ENCODE peak calls at places on chromosomes 2 and 18, in eight cellular contexts. U is lung, M is PC-9, G is uterus, I is OCI-LY7, O is tibial nerve, W is adrenal gland, V is A549. K is an unnamed sample.

GRCh38 chr2:62423883-62424458 is 82.0 kb downstream of the TMEM17 start:
- DNase-seq in U (no peak), M (no peak), G (no peak), I (no peak), O (no peak), W (peak; percentile 54), V (no peak), K (no peak)

GRCh38 chr2:232367016-232367415 is 11.5 kb upstream of the ALPP start:
- DNase-seq in U (no peak), M (no peak), G (no peak), I (no peak), O (no peak), W (no peak), V (no peak), K (no peak)

GRCh38 chr18:74724186-74724585 is 126.5 kb downstream of the ZNF407 start:
- DNase-seq in U (no peak), M (no peak), G (no peak), I (no peak), O (no peak), W (no peak), V (no peak), K (peak; percentile 79)

GRCh38 chr2:149225446-149225845 is 104.9 kb upstream of the LYPD6 start:
- DNase-seq in U (no peak), M (no peak), G (no peak), I (no peak), O (no peak), W (no peak), V (no peak), K (no peak)

GRCh38 chr2:55168221-55169154 is 63.6 kb downstream of the CLHC1 start:
- DNase-seq in U (peak; percentile 43), M (peak; percentile 41), G (peak; percentile 55), I (peak; percentile 72), O (peak; percentile 80), W (peak; percentile 64), V (peak; percentile 77), K (peak; percentile 82)

GRCh38 chr2:65754219-65754618 is 321.8 kb upstream of the SPRED2 start:
- DNase-seq in U (no peak), M (no peak), G (no peak), I (no peak), O (no peak), W (no peak), V (no peak), K (peak; percentile 29)

GRCh38 chr2:33111002-33111446 is 164.3 kb downstream of the LTBP1 start:
- DNase-seq in U (no peak), M (no peak), G (no peak), I (no peak), O (no peak), W (no peak), V (peak; percentile 44), K (peak; percentile 75)

GRCh38 chr2:136534817-136535216 is 230.5 kb upstream of the THSD7B start:
- DNase-seq in U (no peak), M (no peak), G (no peak), I (no peak), O (no peak), W (no peak), V (no peak), K (no peak)

GRCh38 chr18:53033128-53033527 is 693.1 kb downstream of the DCC start:
- DNase-seq in U (no peak), M (no peak), G (no peak), I (no peak), O (no peak), W (no peak), V (no peak), K (no peak)

GRCh38 chr2:124209441-124209840 is 184.4 kb downstream of the CNTNAP5 start:
- DNase-seq in U (no peak), M (no peak), G (no peak), I (no peak), O (no peak), W (no peak), V (no peak), K (no peak)

GRCh38 chr18:56173542-56174220 is 464.7 kb downstream of the TXNL1 start:
- DNase-seq in U (no peak), M (no peak), G (no peak), I (no peak), O (no peak), W (no peak), V (no peak), K (no peak)

GRCh38 chr18:21074336-21075323 is 37.0 kb downstream of the ROCK1 start:
- DNase-seq in U (no peak), M (peak; percentile 17), G (no peak), I (peak; percentile 15), O (no peak), W (no peak), V (no peak), K (no peak)

GRCh38 chr2:42925742-42926437 is 133.5 kb upstream of the HAAO start:
- DNase-seq in U (no peak), M (no peak), G (no peak), I (no peak), O (no peak), W (no peak), V (no peak), K (peak; percentile 30)

GRCh38 chr2:159133795-159134194 is 152.7 kb downstream of the WDSUB1 start:
- DNase-seq in U (no peak), M (no peak), G (no peak), I (no peak), O (no peak), W (no peak), V (no peak), K (peak; percentile 58)

GRCh38 chr2:3631851-3632659 is 25.9 kb upstream of the ALLC start:
- DNase-seq in U (no peak), M (no peak), G (peak; percentile 10), I (no peak), O (no peak), W (no peak), V (no peak), K (no peak)

GRCh38 chr2:69733338-69734039 is 8.4 kb upstream of the ANXA4 start:
- DNase-seq in U (no peak), M (no peak), G (no peak), I (no peak), O (no peak), W (no peak), V (no peak), K (peak; percentile 75)

GRCh38 chr2:39469807-39470206 is 32.7 kb upstream of the MAP4K3 start:
- DNase-seq in U (no peak), M (peak; percentile 66), G (no peak), I (peak; percentile 82), O (no peak), W (peak; percentile 78), V (peak; percentile 26), K (peak; percentile 43)

GRCh38 chr2:84959494-84960156 is 11.3 kb upstream of the KCMF1 start:
- DNase-seq in U (no peak), M (peak; percentile 27), G (no peak), I (no peak), O (no peak), W (no peak), V (peak; percentile 64), K (no peak)

GRCh38 chr2:84960157-84960506 is 10.8 kb upstream of the KCMF1 start:
- DNase-seq in U (no peak), M (no peak), G (no peak), I (no peak), O (no peak), W (no peak), V (no peak), K (no peak)

GRCh38 chr2:84958135-84959044 is 12.6 kb upstream of the KCMF1 start:
- DNase-seq in U (peak; percentile 38), M (peak; percentile 88), G (no peak), I (no peak), O (no peak), W (peak; percentile 18), V (peak; percentile 98), K (peak; percentile 96)

GRCh38 chr2:84957771-84958134 is 13.2 kb upstream of the KCMF1 start:
- DNase-seq in U (no peak), M (no peak), G (no peak), I (no peak), O (no peak), W (no peak), V (no peak), K (no peak)

DNA sequence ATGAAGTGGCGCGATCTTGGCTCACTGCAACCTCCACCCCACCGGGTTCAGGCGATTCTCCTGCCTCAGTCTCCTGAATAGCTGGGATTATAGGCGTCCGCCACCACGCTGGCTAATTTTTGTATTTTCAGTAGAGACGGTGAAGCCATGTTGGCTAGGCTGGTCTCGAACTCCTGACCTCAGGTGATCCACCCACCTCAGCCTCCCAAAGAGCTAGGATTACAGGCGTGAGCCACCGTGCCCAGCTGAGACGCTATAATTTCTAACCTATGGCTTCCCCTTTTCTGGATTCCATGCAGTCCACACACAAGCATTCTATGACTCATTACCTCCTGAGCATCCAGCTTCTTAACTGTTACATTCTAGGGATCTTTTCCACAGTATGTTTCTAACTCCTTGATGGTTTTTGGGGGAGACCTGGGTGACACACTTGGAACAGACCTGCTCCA is 11.9 kb upstream of the KCMF1 start:
- DNase-seq in U (no peak), M (peak; percentile 24), G (no peak), I (no peak), O (no peak), W (no peak), V (peak; percentile 82), K (peak; percentile 85)
- H3K4me3 ChIP-seq in U (no peak overlapping the region), M (no peak overlapping the region), G (no peak overlapping the region), I (no peak overlapping the region), O (no peak overlapping the region), W (no peak overlapping the region), V (peak overlapping the region; percentile 21), K (no peak overlapping the region)

GRCh38 chr2:171386627-171387026 is 47.2 kb downstream of the METTL8 start:
- DNase-seq in U (no peak), M (no peak), G (no peak), I (peak; percentile 15), O (no peak), W (no peak), V (no peak), K (no peak)
- TF ChIP-seq CTCF in U (no peak), M (no peak), G (no peak), I (no peak), O (no peak), W (no peak), V (no peak), K (no peak)

GRCh38 chr2:64221935-64222334 is 77.7 kb upstream of the PELI1 start:
- DNase-seq in U (no peak), M (no peak), G (no peak), I (no peak), O (no peak), W (no peak), V (no peak), K (no peak)
- H3K4me3 ChIP-seq in U (no peak overlapping the region), M (no peak overlapping the region), G (no peak overlapping the region), I (no peak overlapping the region), O (no peak overlapping the region), W (no peak overlapping the region), V (no peak overlapping the region), K (no peak overlapping the region)

DNA sequence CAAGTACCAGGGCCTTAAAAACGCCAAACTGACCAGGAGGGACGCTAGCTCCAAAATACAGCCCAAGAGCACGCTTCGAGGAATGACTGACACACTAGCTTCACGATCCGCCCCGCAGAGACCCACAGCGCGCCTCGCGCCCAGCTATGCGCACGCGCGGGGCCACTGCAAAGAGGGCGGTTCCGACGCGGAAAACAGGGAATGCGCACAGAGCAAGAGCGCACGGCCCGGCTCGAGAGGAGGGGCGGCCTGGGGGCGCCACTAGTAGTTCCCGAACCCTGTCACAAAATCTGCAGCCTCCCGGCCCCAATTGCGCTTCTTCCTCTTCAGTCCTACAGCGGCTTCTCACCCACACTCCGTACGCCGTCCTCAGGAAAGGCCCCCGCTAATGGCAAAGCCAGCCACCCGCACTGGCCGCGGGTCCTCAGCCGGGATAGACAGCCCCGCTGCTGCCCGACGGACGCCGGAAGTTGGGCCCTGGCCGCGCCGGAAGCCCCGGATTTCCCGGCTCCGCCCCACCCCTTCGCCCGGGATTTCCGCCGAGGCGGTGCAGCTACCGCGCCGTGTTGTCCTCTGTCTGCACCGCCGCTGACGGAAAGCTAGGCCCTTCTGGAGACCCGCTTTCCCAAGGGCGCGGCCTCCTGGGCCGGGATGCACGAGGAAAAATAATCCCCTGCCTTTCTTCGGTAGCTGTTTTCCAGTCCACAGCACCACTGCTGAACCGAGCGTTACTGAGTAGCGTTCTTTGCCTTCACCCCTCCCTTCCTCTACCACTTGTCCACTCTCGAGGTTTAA is at the start of gene HDHD2:
- DNase-seq in U (peak; percentile 85), M (peak; percentile 71), G (peak; percentile 84), I (peak; percentile 64), O (peak; percentile 59), W (peak; percentile 85), V (peak; percentile 74), K (peak; percentile 70)
- TF ChIP-seq CTCF in U (no peak), M (no peak), G (no peak), I (no peak), O (no peak), W (no peak), V (no peak), K (no peak)

K was measured in fibroblast of mammary gland.